ENCODE peak calls at places on chromosomes 16 and 17, in seven cellular contexts. One of them, this sample, is unnamed.

GRCh38 chr17:7835818-7836595 is 2.0 kb downstream of the KDM6B start:
- DNase-seq in activated CD8-positive, alpha-beta T cell treated with anti-CD3 and anti-CD28 coated beads for 36 hours: peak; percentile 70
- DNase-seq in AG04450: no peak
- DNase-seq in astrocyte of the cerebellum: no peak
- DNase-seq in A549: peak; percentile 74
- DNase-seq in IMR-90: peak; percentile 58
- DNase-seq in GM20000: peak; percentile 52
- DNase-seq in this sample: no peak

GRCh38 chr17:44587339-44587738 is 30.1 kb downstream of the FZD2 start:
- DNase-seq in AG04450: peak; percentile 49
- DNase-seq in A549: peak; percentile 97
- DNase-seq in IMR-90: peak; percentile 91
- DNase-seq in astrocyte of the cerebellum: peak; percentile 66
- DNase-seq in activated CD8-positive, alpha-beta T cell treated with anti-CD3 and anti-CD28 coated beads for 36 hours: no peak
- DNase-seq in GM20000: no peak
- DNase-seq in this sample: peak; percentile 63

GRCh38 chr16:77807-78443 is at the start of gene MPG:
- DNase-seq in AG04450: no peak
- DNase-seq in astrocyte of the cerebellum: no peak
- DNase-seq in IMR-90: peak; percentile 72
- DNase-seq in GM20000: peak; percentile 100
- DNase-seq in A549: peak; percentile 77
- DNase-seq in activated CD8-positive, alpha-beta T cell treated with anti-CD3 and anti-CD28 coated beads for 36 hours: peak; percentile 83
- DNase-seq in this sample: no peak

GRCh38 chr17:71548540-71549190 is 572.2 kb upstream of the SOX9 start:
- DNase-seq in GM20000: no peak
- DNase-seq in AG04450: no peak
- DNase-seq in A549: no peak
- DNase-seq in IMR-90: peak; percentile 11
- DNase-seq in activated CD8-positive, alpha-beta T cell treated with anti-CD3 and anti-CD28 coated beads for 36 hours: no peak
- DNase-seq in astrocyte of the cerebellum: peak; percentile 15
- DNase-seq in this sample: no peak

GRCh38 chr17:37259030-37259735 is 116.6 kb upstream of the C17orf78 start:
- DNase-seq in IMR-90: peak; percentile 76
- DNase-seq in GM20000: no peak
- DNase-seq in A549: no peak
- DNase-seq in astrocyte of the cerebellum: peak; percentile 37
- DNase-seq in AG04450: no peak
- DNase-seq in activated CD8-positive, alpha-beta T cell treated with anti-CD3 and anti-CD28 coated beads for 36 hours: no peak
- DNase-seq in this sample: no peak

GRCh38 chr16:65126845-65127624 is 5.2 kb upstream of the CDH11 start:
- DNase-seq in AG04450: no peak
- DNase-seq in activated CD8-positive, alpha-beta T cell treated with anti-CD3 and anti-CD28 coated beads for 36 hours: no peak
- DNase-seq in GM20000: no peak
- DNase-seq in A549: no peak
- DNase-seq in IMR-90: no peak
- DNase-seq in astrocyte of the cerebellum: no peak
- DNase-seq in this sample: no peak

GRCh38 chr17:37327341-37328090 is 48.3 kb upstream of the C17orf78 start:
- DNase-seq in activated CD8-positive, alpha-beta T cell treated with anti-CD3 and anti-CD28 coated beads for 36 hours: no peak
- DNase-seq in AG04450: peak; percentile 72
- DNase-seq in GM20000: no peak
- DNase-seq in IMR-90: peak; percentile 94
- DNase-seq in astrocyte of the cerebellum: peak; percentile 79
- DNase-seq in A549: peak; percentile 38
- DNase-seq in this sample: peak; percentile 93

GRCh38 chr16:75789237-75789636 is 62.9 kb upstream of the CPHXL start:
- DNase-seq in IMR-90: peak; percentile 46
- DNase-seq in A549: peak; percentile 47
- DNase-seq in AG04450: peak; percentile 4
- DNase-seq in activated CD8-positive, alpha-beta T cell treated with anti-CD3 and anti-CD28 coated beads for 36 hours: no peak
- DNase-seq in GM20000: peak; percentile 58
- DNase-seq in astrocyte of the cerebellum: peak; percentile 35
- DNase-seq in this sample: peak; percentile 3

GRCh38 chr16:88337538-88337937 is 45.2 kb upstream of the ZNF469 start:
- DNase-seq in activated CD8-positive, alpha-beta T cell treated with anti-CD3 and anti-CD28 coated beads for 36 hours: no peak
- DNase-seq in astrocyte of the cerebellum: no peak
- DNase-seq in IMR-90: no peak
- DNase-seq in AG04450: no peak
- DNase-seq in A549: no peak
- DNase-seq in GM20000: no peak
- DNase-seq in this sample: no peak

GRCh38 chr16:88338896-88339295 is 43.9 kb upstream of the ZNF469 start:
- DNase-seq in astrocyte of the cerebellum: no peak
- DNase-seq in IMR-90: no peak
- DNase-seq in A549: no peak
- DNase-seq in GM20000: no peak
- DNase-seq in AG04450: no peak
- DNase-seq in activated CD8-positive, alpha-beta T cell treated with anti-CD3 and anti-CD28 coated beads for 36 hours: no peak
- DNase-seq in this sample: no peak

GRCh38 chr16:88337021-88337420 is 45.7 kb upstream of the ZNF469 start:
- DNase-seq in A549: no peak
- DNase-seq in GM20000: no peak
- DNase-seq in IMR-90: peak; percentile 10
- DNase-seq in activated CD8-positive, alpha-beta T cell treated with anti-CD3 and anti-CD28 coated beads for 36 hours: no peak
- DNase-seq in AG04450: no peak
- DNase-seq in astrocyte of the cerebellum: no peak
- DNase-seq in this sample: no peak

GRCh38 chr16:88339926-88340754 is 42.6 kb upstream of the ZNF469 start:
- DNase-seq in GM20000: no peak
- DNase-seq in activated CD8-positive, alpha-beta T cell treated with anti-CD3 and anti-CD28 coated beads for 36 hours: no peak
- DNase-seq in AG04450: no peak
- DNase-seq in astrocyte of the cerebellum: no peak
- DNase-seq in IMR-90: no peak
- DNase-seq in A549: no peak
- DNase-seq in this sample: no peak

DNA sequence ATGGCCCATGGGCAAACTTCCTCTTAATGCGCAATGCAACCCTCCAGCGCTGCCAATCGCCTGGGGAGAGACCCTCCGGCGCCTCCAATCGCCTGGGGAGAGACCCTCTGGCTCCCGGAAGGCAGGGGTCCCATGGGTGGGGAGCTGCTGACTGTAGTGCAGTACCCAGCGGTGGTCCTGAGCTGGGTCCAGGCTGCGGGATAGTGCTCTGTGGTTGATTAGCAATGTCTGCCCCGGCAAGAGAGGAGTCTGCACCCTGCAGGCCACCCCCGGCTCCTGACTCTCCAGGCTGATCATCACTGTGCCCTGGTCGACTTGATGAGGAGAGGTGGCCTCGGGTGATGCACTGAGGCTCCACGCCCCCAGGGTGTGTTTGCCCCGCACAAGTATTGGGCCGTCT is 44.6 kb upstream of the ZNF469 start:
- DNase-seq in A549: no peak
- DNase-seq in IMR-90: no peak
- DNase-seq in activated CD8-positive, alpha-beta T cell treated with anti-CD3 and anti-CD28 coated beads for 36 hours: no peak
- DNase-seq in GM20000: no peak
- DNase-seq in astrocyte of the cerebellum: no peak
- DNase-seq in AG04450: no peak
- DNase-seq in this sample: no peak
- TF ChIP-seq CTCF in A549: no peak
- TF ChIP-seq CTCF in IMR-90: no peak
- TF ChIP-seq CTCF in activated CD8-positive, alpha-beta T cell treated with anti-CD3 and anti-CD28 coated beads for 36 hours: no peak
- TF ChIP-seq CTCF in GM20000: no peak
- TF ChIP-seq CTCF in astrocyte of the cerebellum: peak; percentile 16
- TF ChIP-seq CTCF in AG04450: no peak
- TF ChIP-seq CTCF in this sample: no peak

GRCh38 chr16:6081320-6081976 is 983.9 kb upstream of the EEF2KMT start:
- DNase-seq in IMR-90: no peak
- DNase-seq in GM20000: no peak
- DNase-seq in activated CD8-positive, alpha-beta T cell treated with anti-CD3 and anti-CD28 coated beads for 36 hours: peak; percentile 34
- DNase-seq in AG04450: no peak
- DNase-seq in A549: peak; percentile 27
- DNase-seq in astrocyte of the cerebellum: peak; percentile 4
- DNase-seq in this sample: no peak
- TF ChIP-seq CTCF in IMR-90: peak; percentile 17
- TF ChIP-seq CTCF in GM20000: no peak
- TF ChIP-seq CTCF in activated CD8-positive, alpha-beta T cell treated with anti-CD3 and anti-CD28 coated beads for 36 hours: peak; percentile 59
- TF ChIP-seq CTCF in AG04450: no peak
- TF ChIP-seq CTCF in A549: no peak
- TF ChIP-seq CTCF in astrocyte of the cerebellum: peak; percentile 80
- TF ChIP-seq CTCF in this sample: no peak

DNA sequence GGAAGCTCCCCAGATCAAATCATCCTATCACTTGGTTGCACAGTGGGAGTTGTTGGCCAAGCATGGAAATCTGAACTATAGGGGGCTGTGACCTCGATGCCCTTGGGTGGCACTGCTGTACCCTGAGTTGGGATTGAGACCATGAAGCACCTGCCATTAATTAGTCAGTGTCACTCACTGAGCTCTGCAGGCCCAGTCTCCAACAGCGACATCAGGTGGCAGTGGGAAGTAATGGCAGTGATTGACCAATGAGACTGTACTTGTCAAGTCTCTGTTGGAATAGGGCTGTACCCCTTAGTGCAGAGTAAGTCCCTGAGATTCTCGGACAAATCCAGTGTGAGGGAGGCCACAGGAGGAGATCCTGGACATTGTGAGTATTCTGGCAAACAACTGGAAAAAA is 118.0 kb upstream of the RPL38 start:
- DNase-seq in GM20000: no peak
- DNase-seq in activated CD8-positive, alpha-beta T cell treated with anti-CD3 and anti-CD28 coated beads for 36 hours: peak; percentile 20
- DNase-seq in AG04450: no peak
- DNase-seq in A549: peak; percentile 57
- DNase-seq in astrocyte of the cerebellum: no peak
- DNase-seq in IMR-90: no peak
- DNase-seq in this sample: no peak
- TF ChIP-seq CTCF in GM20000: no peak
- TF ChIP-seq CTCF in activated CD8-positive, alpha-beta T cell treated with anti-CD3 and anti-CD28 coated beads for 36 hours: peak; percentile 24
- TF ChIP-seq CTCF in AG04450: no peak
- TF ChIP-seq CTCF in A549: no peak
- TF ChIP-seq CTCF in astrocyte of the cerebellum: peak; percentile 2
- TF ChIP-seq CTCF in IMR-90: no peak
- TF ChIP-seq CTCF in this sample: no peak

GRCh38 chr16:11563493-11564040 is 23.2 kb downstream of the LITAF start:
- DNase-seq in astrocyte of the cerebellum: no peak
- DNase-seq in AG04450: no peak
- DNase-seq in GM20000: no peak
- DNase-seq in activated CD8-positive, alpha-beta T cell treated with anti-CD3 and anti-CD28 coated beads for 36 hours: peak; percentile 55
- DNase-seq in A549: no peak
- DNase-seq in IMR-90: no peak
- DNase-seq in this sample: no peak
- TF ChIP-seq CTCF in astrocyte of the cerebellum: no peak
- TF ChIP-seq CTCF in AG04450: no peak
- TF ChIP-seq CTCF in GM20000: no peak
- TF ChIP-seq CTCF in activated CD8-positive, alpha-beta T cell treated with anti-CD3 and anti-CD28 coated beads for 36 hours: no peak
- TF ChIP-seq CTCF in A549: no peak
- TF ChIP-seq CTCF in IMR-90: no peak
- TF ChIP-seq CTCF in this sample: no peak